ENCODE peak calls at places on chromosome 11, in six cellular contexts. O is choroid plexus epithelial cell, F is fibroblast of lung, H is nephron progenitor cell, V is pancreas, E is right atrium auricular region. X is an unnamed sample.

GRCh38 chr11:71330349-71330748 is 78.0 kb upstream of the SHANK2 start:
- DNase-seq in H (no peak), V (no peak), F (no peak), O (no peak), E (no peak), X (no peak)

GRCh38 chr11:122202951-122203456 is 87.0 kb upstream of the BLID start:
- DNase-seq in H (peak), V (peak), E (peak), F (peak), O (peak), X (peak)

GRCh38 chr11:95559899-95560298 is 229.7 kb downstream of the FAM76B start:
- DNase-seq in F (no peak), E (no peak), V (no peak), H (no peak), O (no peak), X (no peak)

GRCh38 chr11:127074151-127074761 is 73.7 kb upstream of the KIRREL3 start:
- DNase-seq in O (no peak), F (peak), E (no peak), V (no peak), H (peak), X (no peak)

GRCh38 chr11:706439-706956 is 467 bp downstream of the EPS8L2 start:
- DNase-seq in E (no peak), V (peak), H (no peak), F (peak), O (peak), X (no peak)

GRCh38 chr11:69984457-69985261 is 93.5 kb upstream of the ANO1 start:
- DNase-seq in H (peak), O (no peak), V (no peak), E (no peak), F (peak), X (no peak)

GRCh38 chr11:131598305-131598704 is 227.9 kb downstream of the NTM start:
- DNase-seq in V (no peak), O (no peak), F (no peak), E (no peak), H (no peak), X (no peak)

GRCh38 chr11:70934999-70935768 is 317.2 kb downstream of the SHANK2 start:
- DNase-seq in H (no peak), E (no peak), F (no peak), O (no peak), V (no peak), X (no peak)

GRCh38 chr11:31812392-31813241 is 1.5 kb upstream of the PAX6 start:
- DNase-seq in V (peak), F (peak), E (no peak), H (peak), O (no peak), X (no peak)

GRCh38 chr11:12242071-12242672 is 131.8 kb downstream of the MICAL2 start:
- DNase-seq in O (no peak), F (no peak), V (no peak), E (no peak), H (no peak), X (no peak)

GRCh38 chr11:77505956-77506355 is 32.1 kb upstream of the PAK1 start:
- DNase-seq in V (no peak), F (no peak), E (no peak), H (no peak), O (no peak), X (no peak)

DNA sequence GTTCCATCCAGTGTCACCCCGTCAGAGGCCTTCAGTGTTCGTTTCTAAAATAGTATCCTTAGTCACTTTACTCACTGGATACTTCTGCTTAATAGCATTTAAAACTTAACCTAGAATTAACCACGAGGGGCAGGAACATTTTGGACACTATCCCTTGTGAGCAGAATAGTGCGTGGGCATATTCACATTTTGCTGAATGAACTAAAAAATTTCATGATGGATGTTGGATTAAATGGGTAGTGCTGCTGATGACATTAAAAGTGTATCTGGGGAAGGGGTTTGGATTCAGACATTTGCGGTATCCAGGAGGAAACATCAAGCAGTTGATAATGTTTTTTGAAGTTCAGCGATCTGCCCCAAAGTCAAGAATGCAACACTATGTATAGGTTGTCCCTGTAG is 750 bp upstream of the NAT10 start:
- DNase-seq in O (no peak), F (no peak), H (no peak), V (no peak), E (no peak), X (no peak)
- TF ChIP-seq CTCF in O (no peak), F (no peak), H (no peak), V (no peak), E (no peak), X (no peak)

GRCh38 chr11:45323598-45324249 is 37.6 kb upstream of the SYT13 start:
- DNase-seq in V (no peak), F (no peak), O (no peak), E (peak), H (no peak), X (peak)
- TF ChIP-seq CTCF in V (no peak), F (no peak), O (no peak), E (no peak), H (no peak), X (no peak)

GRCh38 chr11:59201376-59201775 is 11.4 kb downstream of the MPEG1 start:
- DNase-seq in O (no peak), E (no peak), F (no peak), V (no peak), H (no peak), X (no peak)
- TF ChIP-seq CTCF in O (peak), E (no peak), F (peak), V (no peak), H (no peak), X (peak)

DNA sequence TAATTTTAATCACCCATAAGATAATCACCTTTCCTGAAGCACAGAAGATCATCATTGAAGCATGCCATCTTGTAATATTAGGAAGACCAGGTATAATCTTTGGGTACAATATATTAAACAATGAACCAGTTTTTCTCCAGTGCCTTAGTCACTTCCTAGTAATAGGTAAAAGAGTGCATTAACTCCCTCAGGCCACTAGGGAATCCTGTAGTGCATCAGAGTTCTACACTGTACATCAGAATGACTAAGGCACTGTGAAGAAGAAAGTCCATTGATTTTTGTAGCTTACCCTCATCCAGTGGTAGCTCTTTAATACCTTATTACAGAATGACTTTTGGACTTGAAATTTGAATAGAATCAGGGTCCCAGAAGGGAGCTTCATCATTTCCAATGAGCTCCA is 4.5 kb downstream of the C11orf87 start:
- DNase-seq in E (no peak), H (no peak), F (no peak), O (peak), V (no peak), X (no peak)
- TF ChIP-seq CTCF in E (no peak), H (peak), F (peak), O (peak), V (no peak), X (peak)

DNA sequence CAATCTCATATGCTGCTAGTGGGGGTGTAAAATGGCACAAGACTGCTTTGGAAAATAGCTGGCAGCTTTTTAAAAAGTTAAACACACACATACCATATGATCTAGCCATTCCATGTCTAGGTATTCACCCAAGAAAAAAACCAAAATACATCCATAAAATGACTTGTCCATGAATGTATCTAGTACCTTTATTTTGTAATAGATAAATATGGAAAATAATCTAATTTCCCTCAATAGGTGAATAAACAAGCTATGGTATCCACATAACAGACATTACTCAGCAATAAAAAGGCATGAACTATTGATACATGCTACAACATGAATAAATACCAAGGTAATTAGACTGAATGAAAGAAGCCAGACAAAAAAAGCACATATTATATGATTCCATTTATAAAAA is 22.9 kb downstream of the RNF141 start:
- DNase-seq in H (no peak), F (no peak), E (no peak), O (no peak), V (no peak), X (no peak)
- TF ChIP-seq CTCF in H (no peak), F (no peak), E (no peak), O (no peak), V (no peak), X (no peak)

DNA sequence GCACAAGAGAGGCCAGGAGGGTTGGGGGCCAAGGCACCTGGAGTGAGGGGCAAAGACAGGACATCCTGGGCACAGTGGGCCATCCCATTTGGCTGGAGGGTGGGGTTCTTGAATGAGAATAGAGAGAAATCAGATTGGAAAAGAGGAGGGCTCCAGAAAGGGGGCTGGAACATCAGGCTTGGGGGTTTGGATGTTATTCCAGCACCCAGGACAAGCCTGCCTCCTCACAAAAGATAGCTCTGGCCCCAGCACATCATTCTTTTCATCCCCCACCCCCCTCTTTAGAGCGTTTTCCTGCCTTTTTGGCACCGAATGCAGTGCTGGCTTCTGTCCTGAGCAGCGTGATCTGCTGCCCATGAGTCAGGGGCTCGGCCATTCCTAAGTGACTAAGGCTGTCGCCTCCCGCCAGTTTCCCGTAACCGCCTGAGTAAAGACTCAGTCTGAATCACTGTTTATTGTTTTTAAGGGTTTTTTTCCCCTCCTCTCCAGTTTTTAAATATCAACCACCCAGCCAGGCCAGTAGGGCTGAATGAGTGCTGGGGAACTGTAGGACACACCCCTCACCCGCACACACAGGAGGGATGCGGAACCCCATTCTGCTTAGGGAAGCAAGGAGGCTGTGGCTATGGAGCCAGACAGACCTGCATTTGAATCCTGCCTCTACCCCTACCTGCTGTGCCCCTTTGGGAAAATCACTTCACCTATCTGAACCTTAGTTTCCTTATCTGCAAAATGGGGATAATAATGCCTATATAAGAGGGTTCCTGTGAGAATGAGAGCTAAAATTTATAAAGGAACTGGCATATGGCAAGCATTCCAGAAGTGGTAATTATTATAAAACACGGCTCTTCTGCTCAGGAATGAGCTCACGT is 32.4 kb upstream of the NAV2 start:
- DNase-seq in O (peak), H (no peak), E (peak), F (peak), V (no peak), X (no peak)
- TF ChIP-seq CTCF in O (peak), H (no peak), E (no peak), F (peak), V (no peak), X (no peak)

GRCh38 chr11:119681537-119681936 is 47.5 kb downstream of the NECTIN1 start:
- DNase-seq in O (no peak), F (no peak), E (no peak), V (no peak), H (no peak), X (no peak)
- TF ChIP-seq CTCF in O (peak), F (peak), E (no peak), V (peak), H (no peak), X (peak)

DNA sequence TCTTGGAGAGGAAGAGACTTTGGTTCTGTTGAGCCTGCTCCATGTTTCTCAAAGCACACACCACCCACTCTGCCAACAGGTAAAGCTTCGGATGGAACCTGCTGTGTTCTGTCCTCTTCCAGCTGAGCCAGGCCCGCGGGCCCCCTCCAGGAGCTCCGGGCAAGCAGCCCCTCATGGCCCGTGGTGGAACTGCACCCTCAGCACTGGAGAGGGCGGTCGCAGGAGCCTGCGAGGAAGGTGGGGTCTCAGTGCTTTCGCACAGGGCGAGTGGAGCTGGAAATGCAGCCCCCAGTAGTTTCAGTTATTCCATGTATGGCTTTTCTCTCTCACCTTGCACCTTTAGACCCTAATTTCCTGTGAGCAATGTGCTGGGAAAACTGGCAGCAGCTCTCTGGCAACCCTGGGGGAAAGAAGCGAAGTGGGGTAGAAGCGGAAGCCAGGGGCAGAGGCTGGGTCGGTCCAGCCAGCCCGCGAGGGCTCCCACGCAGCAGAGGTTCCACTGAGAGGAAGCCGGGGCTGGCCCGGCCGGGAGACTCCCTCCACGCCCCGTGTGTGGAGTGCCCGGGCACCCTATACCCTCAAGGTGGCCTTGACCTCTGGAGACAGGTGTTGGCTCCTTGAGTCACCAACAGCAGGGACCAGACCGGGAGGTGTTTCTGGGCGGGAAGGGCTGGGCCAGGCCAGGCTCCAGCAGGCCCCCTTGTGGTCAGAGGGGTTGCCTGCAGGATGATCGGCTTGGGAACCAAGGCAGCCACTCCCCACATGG is 119.9 kb upstream of the TMEM45B start:
- DNase-seq in H (peak), O (peak), V (peak), F (peak), E (no peak), X (peak)
- TF ChIP-seq CTCF in H (peak), O (peak), V (peak), F (peak), E (peak), X (peak)

GRCh38 chr11:125062931-125063428 is at the start of gene SLC37A2:
- DNase-seq in V (peak), F (peak), O (peak), E (peak), H (peak), X (peak)
- TF ChIP-seq CTCF in V (no peak), F (no peak), O (peak), E (no peak), H (peak), X (peak)

X was measured in type B pancreatic cell.